ENCODE peak calls at places on chromosomes 1 and 21, in seven cellular contexts. A is cardiac muscle cell, J is esophagus squamous epithelium, L is heart left ventricle, O is H9, V is lower lobe of right lung, F is prostate gland. I is an unnamed sample.
A peak's percentile ranks its signal among the peaks of the same experiment; 100 is the strongest.

GRCh38 chr1:8397511-8397910 is 79.6 kb downstream of the SLC45A1 start:
- DNase-seq in A (no peak), J (no peak), L (no peak), O (no peak), V (no peak), F (no peak), I (no peak)

GRCh38 chr21:38993561-38993960 is 187.8 kb downstream of the ETS2 start:
- DNase-seq in A (peak; percentile 76), J (no peak), L (no peak), O (no peak), V (no peak), F (peak; percentile 89), I (no peak)

GRCh38 chr1:216750031-216750627 is 26.9 kb upstream of the ESRRG start:
- DNase-seq in A (peak; percentile 82), J (no peak), L (no peak), O (peak; percentile 48), V (no peak), F (peak; percentile 43), I (no peak)

GRCh38 chr1:115136106-115136505 is 46.8 kb upstream of the TSPAN2 start:
- DNase-seq in A (no peak), J (no peak), L (no peak), O (no peak), V (no peak), F (no peak), I (no peak)

GRCh38 chr1:54220004-54220811 is 20.2 kb downstream of the MRPL37 start:
- DNase-seq in A (peak; percentile 53), J (no peak), L (peak; percentile 79), O (no peak), V (peak; percentile 70), F (no peak), I (no peak)

GRCh38 chr1:31064685-31065309 is 720 bp downstream of the PUM1 start:
- DNase-seq in A (no peak), J (no peak), L (no peak), O (no peak), V (peak; percentile 46), F (no peak), I (no peak)

GRCh38 chr1:236039736-236040670 is 24.9 kb downstream of the NID1 start:
- DNase-seq in A (peak; percentile 30), J (no peak), L (no peak), O (no peak), V (peak; percentile 53), F (no peak), I (no peak)

GRCh38 chr1:43999455-43999854 is 8.1 kb downstream of the CCDC24 start:
- DNase-seq in A (no peak), J (no peak), L (no peak), O (no peak), V (no peak), F (no peak), I (no peak)

GRCh38 chr1:109197163-109198042 is 16.3 kb upstream of the SARS1 start:
- DNase-seq in A (peak; percentile 71), J (no peak), L (peak; percentile 67), O (peak; percentile 50), V (no peak), F (no peak), I (no peak)

GRCh38 chr1:213070399-213070798 is 19.4 kb downstream of the RPS6KC1 start:
- DNase-seq in A (no peak), J (no peak), L (no peak), O (no peak), V (no peak), F (peak; percentile 9), I (no peak)
- TF ChIP-seq CTCF in A (peak; percentile 44), J (no peak), L (peak; percentile 20), O (peak; percentile 8), V (no peak), F (no peak), I (no peak)

GRCh38 chr21:45972353-45972715 is 9.2 kb upstream of the COL6A1 start:
- DNase-seq in A (no peak), J (no peak), L (no peak), O (no peak), V (peak; percentile 45), F (no peak), I (peak; percentile 74)
- H3K4me1 ChIP-seq in A (peaks cover 31% of the 10 kb centered on the region), J (peaks cover 42% of the 10 kb centered on the region), L (peaks cover 38% of the 10 kb centered on the region), O (no peaks in the 10 kb centered on the region), V (peaks cover 49% of the 10 kb centered on the region), F (peaks cover 9% of the 10 kb centered on the region), I (peaks cover 55% of the 10 kb centered on the region)

GRCh38 chr1:150532860-150533259 is 16.3 kb upstream of the ADAMTSL4 start:
- DNase-seq in A (no peak), J (no peak), L (no peak), O (no peak), V (no peak), F (no peak), I (no peak)

GRCh38 chr1:150534002-150534401 is 15.2 kb upstream of the ADAMTSL4 start:
- DNase-seq in A (no peak), J (no peak), L (no peak), O (no peak), V (no peak), F (no peak), I (no peak)

GRCh38 chr1:150535511-150536281 is 13.5 kb upstream of the ADAMTSL4 start:
- DNase-seq in A (no peak), J (no peak), L (no peak), O (peak; percentile 32), V (no peak), F (no peak), I (no peak)

GRCh38 chr1:150537732-150538684 is 11.2 kb upstream of the ADAMTSL4 start:
- DNase-seq in A (peak; percentile 42), J (no peak), L (no peak), O (peak; percentile 82), V (peak; percentile 40), F (no peak), I (no peak)

GRCh38 chr1:150536836-150537731 is 12.1 kb upstream of the ADAMTSL4 start:
- DNase-seq in A (no peak), J (no peak), L (no peak), O (no peak), V (no peak), F (no peak), I (no peak)
- H3K27ac ChIP-seq in A (peak overlapping the region; percentile 88), J (peak overlapping the region; percentile 81), L (no peak overlapping the region), O (no peak overlapping the region), V (no peak overlapping the region), F (peak overlapping the region; percentile 47), I (peak overlapping the region; percentile 59)

DNA sequence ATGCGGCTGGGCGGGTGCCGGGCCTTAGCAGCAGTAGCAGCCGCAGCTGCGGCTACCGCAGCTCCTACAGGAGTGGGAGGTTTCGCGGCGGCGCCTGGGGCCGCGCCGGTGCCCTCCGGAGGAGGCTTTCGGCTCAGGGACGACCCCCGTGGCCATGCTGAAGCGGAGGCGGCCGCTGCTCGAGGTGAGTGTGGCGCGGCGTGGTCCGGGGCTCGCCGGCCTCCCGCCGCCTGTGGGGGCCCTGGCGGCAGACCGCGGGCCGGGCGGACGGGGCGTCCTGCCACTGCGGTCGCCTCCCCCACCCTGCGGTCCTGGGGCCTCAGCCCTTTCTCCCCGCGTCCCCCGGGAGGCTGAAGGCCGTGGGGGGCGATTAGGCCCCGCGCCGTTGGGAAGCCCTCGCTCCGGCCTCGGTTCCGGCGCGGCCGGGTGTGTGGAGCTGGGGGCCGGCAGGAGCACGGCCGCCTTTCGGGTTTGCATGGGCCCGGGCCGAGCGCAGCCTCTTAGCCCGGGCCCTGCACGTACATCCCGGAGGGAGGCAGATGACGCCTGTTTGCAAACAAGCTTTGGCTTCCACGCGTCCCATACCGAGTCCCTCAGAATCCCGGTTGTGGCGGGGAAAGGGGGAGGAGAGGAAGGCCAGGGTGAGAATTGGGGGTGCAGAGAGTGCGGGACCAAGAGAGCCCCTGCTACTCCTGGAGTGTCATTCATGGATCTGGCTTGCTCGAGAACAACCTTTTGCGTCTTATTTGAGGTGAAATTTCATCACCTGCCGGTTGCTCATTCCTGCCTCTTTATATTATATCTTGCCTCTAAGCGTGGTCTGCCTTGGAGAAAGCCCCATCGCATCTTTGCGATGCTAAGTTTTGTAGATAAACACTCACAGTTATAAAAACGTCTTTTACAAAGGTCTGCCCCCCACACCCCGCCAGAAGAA is 598 bp downstream of the ZFYVE9 start:
- DNase-seq in A (peak; percentile 71), J (no peak), L (peak; percentile 72), O (peak; percentile 54), V (peak; percentile 55), F (peak; percentile 32), I (peak; percentile 77)
- TF ChIP-seq CTCF in A (no peak), J (peak; percentile 4), L (no peak), O (no peak), V (no peak), F (peak; percentile 12), I (no peak)

GRCh38 chr1:24987424-24987823 is 57.3 kb upstream of the RUNX3 start:
- DNase-seq in A (no peak), J (no peak), L (no peak), O (no peak), V (no peak), F (no peak), I (no peak)
- H3K4me1 ChIP-seq in A (no peaks in the 10 kb centered on the region), J (no peaks in the 10 kb centered on the region), L (no peaks in the 10 kb centered on the region), O (no peaks in the 10 kb centered on the region), V (no peaks in the 10 kb centered on the region), F (no peaks in the 10 kb centered on the region), I (no peaks in the 10 kb centered on the region)

GRCh38 chr1:207024202-207025143 is 8.1 kb downstream of the C1orf116 start:
- DNase-seq in A (no peak), J (no peak), L (no peak), O (no peak), V (no peak), F (no peak), I (no peak)
- H3K27ac ChIP-seq in A (peak overlapping the region; percentile 79), J (peak overlapping the region; percentile 96), L (peak overlapping the region; percentile 82), O (no peak overlapping the region), V (peak overlapping the region; percentile 85), F (peak overlapping the region; percentile 71), I (peak overlapping the region; percentile 93)

GRCh38 chr1:116666090-116666489 is 1.4 kb downstream of the IGSF3 start:
- DNase-seq in A (no peak), J (no peak), L (no peak), O (no peak), V (no peak), F (no peak), I (no peak)
- TF ChIP-seq CTCF in A (no peak), J (no peak), L (no peak), O (no peak), V (no peak), F (no peak), I (no peak)

GRCh38 chr1:233256789-233257188 is 38.7 kb downstream of the PCNX2 start:
- DNase-seq in A (no peak), J (no peak), L (no peak), O (no peak), V (no peak), F (no peak), I (no peak)

GRCh38 chr1:233256191-233256590 is 39.3 kb downstream of the PCNX2 start:
- DNase-seq in A (no peak), J (no peak), L (no peak), O (no peak), V (no peak), F (no peak), I (no peak)

GRCh38 chr1:233261615-233262168 is 33.8 kb downstream of the PCNX2 start:
- DNase-seq in A (no peak), J (no peak), L (no peak), O (no peak), V (no peak), F (no peak), I (no peak)

GRCh38 chr1:233257786-233258185 is 37.7 kb downstream of the PCNX2 start:
- DNase-seq in A (no peak), J (no peak), L (no peak), O (no peak), V (no peak), F (no peak), I (no peak)

DNA sequence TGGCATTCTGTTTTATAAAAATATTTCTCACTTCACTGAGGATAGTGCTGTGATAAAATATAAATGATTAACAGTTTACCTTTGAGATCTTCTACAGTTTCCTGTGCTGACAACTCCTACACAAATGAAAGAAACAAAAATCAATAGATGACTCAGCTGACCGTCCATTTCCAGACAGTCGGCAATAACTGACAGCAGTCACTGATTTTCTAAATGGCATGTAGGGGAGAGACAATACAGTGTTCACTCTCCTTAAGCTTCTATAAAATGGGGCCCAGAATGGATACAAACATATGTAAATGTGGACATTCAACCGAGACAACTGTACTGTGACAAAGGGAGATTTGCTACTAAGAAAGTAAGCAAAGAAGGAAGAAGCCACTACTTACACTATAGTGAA is 34.3 kb downstream of the PCNX2 start:
- DNase-seq in A (no peak), J (no peak), L (no peak), O (no peak), V (no peak), F (no peak), I (no peak)
- H3K4me1 ChIP-seq in A (no peaks in the 10 kb centered on the region), J (no peaks in the 10 kb centered on the region), L (no peaks in the 10 kb centered on the region), O (no peaks in the 10 kb centered on the region), V (no peaks in the 10 kb centered on the region), F (no peaks in the 10 kb centered on the region), I (no peaks in the 10 kb centered on the region)

I was measured in suprapubic skin.